ENCODE peak calls at places on chromosomes 6 and 20, in ten cellular contexts. B is AG09309; U is SJSA1; G is fibroblast of lung; N is CD8-positive, alpha-beta memory T cell; M is MM.1S; L is astrocyte of the spinal cord; A is right atrium auricular region; K is hepatocyte; S is body of pancreas. P is an unnamed sample.
A peak's percentile ranks its signal among the peaks of the same experiment; 100 is the strongest.

GRCh38 chr6:75029333-75029732 is 176.5 kb downstream of the COL12A1 start:
- DNase-seq in B (no peak), U (no peak), G (no peak), N (no peak), M (no peak), L (no peak), A (no peak), K (no peak), S (no peak), P (no peak)

GRCh38 chr6:4603291-4603690 is 172.9 kb upstream of the CDYL start:
- DNase-seq in B (peak; percentile 93), U (no peak), G (peak; percentile 97), N (no peak), M (no peak), L (peak; percentile 80), A (peak; percentile 80), K (peak; percentile 33), S (peak; percentile 31), P (peak; percentile 97)

GRCh38 chr6:168269455-168270243 is 49.9 kb downstream of the DACT2 start:
- DNase-seq in B (no peak), U (no peak), G (no peak), N (no peak), M (no peak), L (no peak), A (no peak), K (no peak), S (no peak), P (no peak)

GRCh38 chr6:36625161-36625919 is 31.2 kb downstream of the SRSF3 start:
- DNase-seq in B (peak; percentile 46), U (no peak), G (peak; percentile 89), N (no peak), M (no peak), L (peak; percentile 86), A (peak; percentile 75), K (no peak), S (peak; percentile 44), P (peak; percentile 80)

GRCh38 chr6:36378936-36379335 is 8.5 kb downstream of the ETV7 start:
- DNase-seq in B (no peak), U (no peak), G (no peak), N (no peak), M (no peak), L (no peak), A (no peak), K (no peak), S (no peak), P (no peak)

GRCh38 chr6:141173529-141173928 is 959.2 kb upstream of the GJE1 start:
- DNase-seq in B (no peak), U (no peak), G (no peak), N (no peak), M (no peak), L (no peak), A (no peak), K (no peak), S (no peak), P (no peak)

GRCh38 chr6:29236060-29236459 is 65.4 kb downstream of the OR2J2 start:
- DNase-seq in B (no peak), U (no peak), G (no peak), N (no peak), M (no peak), L (no peak), A (no peak), K (no peak), S (no peak), P (no peak)

GRCh38 chr6:16244446-16244845 is 6.1 kb downstream of the GMPR start:
- DNase-seq in B (no peak), U (no peak), G (no peak), N (no peak), M (no peak), L (no peak), A (no peak), K (no peak), S (peak; percentile 54), P (no peak)

GRCh38 chr6:98831057-98832031 is 3.0 kb upstream of the POU3F2 start:
- DNase-seq in B (no peak), U (no peak), G (no peak), N (no peak), M (no peak), L (no peak), A (no peak), K (no peak), S (no peak), P (no peak)

GRCh38 chr6:18022398-18023231 is 35.2 kb upstream of the KIF13A start:
- DNase-seq in B (no peak), U (peak; percentile 92), G (peak; percentile 12), N (no peak), M (no peak), L (peak; percentile 58), A (no peak), K (peak; percentile 30), S (no peak), P (peak; percentile 51)

GRCh38 chr20:33518071-33518470 is 28.2 kb downstream of the CBFA2T2 start:
- DNase-seq in B (peak; percentile 25), U (peak; percentile 74), G (peak; percentile 47), N (no peak), M (no peak), L (peak; percentile 77), A (no peak), K (no peak), S (no peak), P (peak; percentile 79)

GRCh38 chr6:130394238-130394637 is 28.4 kb downstream of the TMEM200A start:
- DNase-seq in B (no peak), U (no peak), G (no peak), N (no peak), M (no peak), L (no peak), A (no peak), K (no peak), S (no peak), P (no peak)

GRCh38 chr6:164756142-164756541 is 553.3 kb downstream of the C6orf118 start:
- DNase-seq in B (no peak), U (no peak), G (no peak), N (no peak), M (no peak), L (peak; percentile 6), A (no peak), K (no peak), S (no peak), P (no peak)

GRCh38 chr6:31730631-31731086 is 1.6 kb upstream of the DDAH2 start:
- DNase-seq in B (no peak), U (peak; percentile 22), G (no peak), N (no peak), M (no peak), L (no peak), A (no peak), K (no peak), S (no peak), P (no peak)
- H3K4me3 ChIP-seq in B (peak overlapping the region; percentile 83), U (peak overlapping the region; percentile 58), G (peak overlapping the region; percentile 96), N (no peak overlapping the region), M (no peak overlapping the region), L (peak overlapping the region; percentile 65), A (peak overlapping the region; percentile 82), K (no peak overlapping the region), S (no peak overlapping the region), P (peak overlapping the region; percentile 93)

GRCh38 chr6:10419749-10420545 is 5.1 kb upstream of the TFAP2A start:
- DNase-seq in B (no peak), U (no peak), G (no peak), N (no peak), M (no peak), L (no peak), A (no peak), K (no peak), S (no peak), P (no peak)

GRCh38 chr6:10418862-10419748 is 4.2 kb upstream of the TFAP2A start:
- DNase-seq in B (no peak), U (no peak), G (no peak), N (no peak), M (no peak), L (peak; percentile 60), A (no peak), K (peak; percentile 82), S (peak; percentile 32), P (no peak)

GRCh38 chr6:10417681-10418104 is 2.8 kb upstream of the TFAP2A start:
- DNase-seq in B (no peak), U (no peak), G (no peak), N (no peak), M (no peak), L (no peak), A (no peak), K (no peak), S (no peak), P (no peak)

GRCh38 chr6:10416863-10417641 is 2.2 kb upstream of the TFAP2A start:
- DNase-seq in B (no peak), U (no peak), G (no peak), N (no peak), M (no peak), L (no peak), A (no peak), K (no peak), S (no peak), P (no peak)

GRCh38 chr6:10418361-10418861 is 3.5 kb upstream of the TFAP2A start:
- DNase-seq in B (no peak), U (no peak), G (no peak), N (no peak), M (no peak), L (no peak), A (no peak), K (no peak), S (no peak), P (no peak)
- H3K4me3 ChIP-seq in B (no peak overlapping the region), U (no peak overlapping the region), G (no peak overlapping the region), N (no peak overlapping the region), M (no peak overlapping the region), L (no peak overlapping the region), A (no peak overlapping the region), K (no peak overlapping the region), S (no peak overlapping the region), P (no peak overlapping the region)

GRCh38 chr20:53865905-53866786 is 204.2 kb downstream of the BCAS1 start:
- DNase-seq in B (no peak), U (peak; percentile 90), G (peak; percentile 60), N (no peak), M (no peak), L (peak; percentile 65), A (no peak), K (peak; percentile 61), S (peak; percentile 80), P (peak; percentile 87)
- H3K4me3 ChIP-seq in B (no peak overlapping the region), U (no peak overlapping the region), G (peak overlapping the region; percentile 40), N (peak overlapping the region; percentile 46), M (peak overlapping the region; percentile 50), L (no peak overlapping the region), A (no peak overlapping the region), K (no peak overlapping the region), S (no peak overlapping the region), P (peak overlapping the region; percentile 28)

GRCh38 chr6:153489479-153489878 is 358.4 kb upstream of the RGS17 start:
- DNase-seq in B (no peak), U (no peak), G (no peak), N (no peak), M (no peak), L (no peak), A (no peak), K (no peak), S (no peak), P (no peak)
- H3K4me3 ChIP-seq in B (no peak overlapping the region), U (no peak overlapping the region), G (no peak overlapping the region), N (no peak overlapping the region), M (no peak overlapping the region), L (no peak overlapping the region), A (no peak overlapping the region), K (no peak overlapping the region), S (no peak overlapping the region), P (no peak overlapping the region)

DNA sequence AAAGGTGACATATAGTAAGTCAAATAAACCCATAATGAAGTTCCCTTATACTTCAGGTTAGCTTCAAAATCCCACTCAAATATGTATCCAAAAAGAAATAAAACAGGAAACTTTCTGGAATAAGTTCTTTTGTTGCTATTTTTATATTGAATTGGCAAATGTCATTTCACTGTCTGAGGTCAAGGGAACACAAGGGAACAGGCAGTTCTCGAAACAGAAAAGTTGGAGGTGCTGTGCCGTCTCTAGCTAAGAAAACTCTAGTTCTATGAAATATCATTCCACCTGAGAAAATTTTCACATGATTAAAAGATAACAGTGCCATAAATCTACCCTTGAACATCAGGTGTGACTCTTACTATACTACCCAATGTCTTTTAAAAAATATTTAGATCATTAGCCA is 358.5 kb downstream of the PRKN start:
- DNase-seq in B (no peak), U (no peak), G (no peak), N (no peak), M (no peak), L (no peak), A (no peak), K (no peak), S (no peak), P (no peak)
- H3K4me3 ChIP-seq in B (no peak overlapping the region), U (no peak overlapping the region), G (no peak overlapping the region), N (no peak overlapping the region), M (no peak overlapping the region), L (no peak overlapping the region), A (no peak overlapping the region), K (no peak overlapping the region), S (no peak overlapping the region), P (no peak overlapping the region)

P was measured in fibroblast of villous mesenchyme.